ENCODE peak calls at places on chromosome 20, in nine cellular contexts. D is IMR-90; Q is CD4-positive, CD25-positive, alpha-beta regulatory T cell; H is GM23338; I is cardiac muscle cell; T is heart left ventricle; P is HepG2; G is stomach; O is fibroblast of lung. X is an unnamed sample.

GRCh38 chr20:3731944-3732326 is 550 bp upstream of the HSPA12B start:
- DNase-seq in O (no peak), P (no peak), G (no peak), Q (no peak), I (no peak), H (peak; percentile 54), D (no peak), T (no peak), X (no peak)

GRCh38 chr20:46458891-46459750 is 52.7 kb upstream of the ELMO2 start:
- DNase-seq in O (no peak), I (peak; percentile 34), Q (no peak), T (no peak), G (peak; percentile 68), P (no peak), H (peak; percentile 97), D (no peak), X (peak; percentile 41)

GRCh38 chr20:50682947-50683530 is 8.3 kb downstream of the RIPOR3 start:
- DNase-seq in P (no peak), I (no peak), G (peak; percentile 46), O (no peak), Q (no peak), H (no peak), T (no peak), D (no peak), X (no peak)

GRCh38 chr20:21134883-21135493 is 9.1 kb downstream of the KIZ start:
- DNase-seq in I (no peak), H (no peak), G (no peak), O (no peak), P (peak; percentile 100), Q (no peak), T (no peak), D (no peak), X (no peak)

GRCh38 chr20:57526067-57526884 is 1.3 kb upstream of the CTCFL start:
- DNase-seq in G (no peak), P (peak; percentile 50), D (no peak), T (no peak), Q (no peak), I (no peak), O (no peak), H (peak; percentile 69), X (no peak)

GRCh38 chr20:36861875-36862801 is 13.8 kb upstream of the TLDC2 start:
- DNase-seq in P (peak; percentile 87), I (peak; percentile 78), T (peak; percentile 91), G (peak; percentile 52), D (peak; percentile 83), Q (no peak), O (peak; percentile 79), H (peak; percentile 67), X (peak; percentile 94)

GRCh38 chr20:14929388-14929787 is 592.0 kb upstream of the FLRT3 start:
- DNase-seq in H (no peak), T (no peak), Q (no peak), I (no peak), D (no peak), O (no peak), P (no peak), G (no peak), X (no peak)

GRCh38 chr20:18057106-18057993 is at the start of gene OVOL2:
- DNase-seq in P (no peak), O (no peak), G (peak; percentile 95), H (peak; percentile 90), Q (no peak), T (no peak), I (no peak), D (no peak), X (peak; percentile 79)

GRCh38 chr20:57633945-57634491 is 13.8 kb upstream of the ZBP1 start:
- DNase-seq in O (no peak), P (no peak), H (no peak), G (no peak), T (no peak), Q (no peak), I (no peak), D (no peak), X (no peak)

GRCh38 chr20:16714765-16715164 is 15.1 kb upstream of the SNRPB2 start:
- DNase-seq in O (no peak), D (no peak), I (no peak), T (no peak), Q (no peak), G (no peak), P (no peak), H (no peak), X (no peak)

DNA sequence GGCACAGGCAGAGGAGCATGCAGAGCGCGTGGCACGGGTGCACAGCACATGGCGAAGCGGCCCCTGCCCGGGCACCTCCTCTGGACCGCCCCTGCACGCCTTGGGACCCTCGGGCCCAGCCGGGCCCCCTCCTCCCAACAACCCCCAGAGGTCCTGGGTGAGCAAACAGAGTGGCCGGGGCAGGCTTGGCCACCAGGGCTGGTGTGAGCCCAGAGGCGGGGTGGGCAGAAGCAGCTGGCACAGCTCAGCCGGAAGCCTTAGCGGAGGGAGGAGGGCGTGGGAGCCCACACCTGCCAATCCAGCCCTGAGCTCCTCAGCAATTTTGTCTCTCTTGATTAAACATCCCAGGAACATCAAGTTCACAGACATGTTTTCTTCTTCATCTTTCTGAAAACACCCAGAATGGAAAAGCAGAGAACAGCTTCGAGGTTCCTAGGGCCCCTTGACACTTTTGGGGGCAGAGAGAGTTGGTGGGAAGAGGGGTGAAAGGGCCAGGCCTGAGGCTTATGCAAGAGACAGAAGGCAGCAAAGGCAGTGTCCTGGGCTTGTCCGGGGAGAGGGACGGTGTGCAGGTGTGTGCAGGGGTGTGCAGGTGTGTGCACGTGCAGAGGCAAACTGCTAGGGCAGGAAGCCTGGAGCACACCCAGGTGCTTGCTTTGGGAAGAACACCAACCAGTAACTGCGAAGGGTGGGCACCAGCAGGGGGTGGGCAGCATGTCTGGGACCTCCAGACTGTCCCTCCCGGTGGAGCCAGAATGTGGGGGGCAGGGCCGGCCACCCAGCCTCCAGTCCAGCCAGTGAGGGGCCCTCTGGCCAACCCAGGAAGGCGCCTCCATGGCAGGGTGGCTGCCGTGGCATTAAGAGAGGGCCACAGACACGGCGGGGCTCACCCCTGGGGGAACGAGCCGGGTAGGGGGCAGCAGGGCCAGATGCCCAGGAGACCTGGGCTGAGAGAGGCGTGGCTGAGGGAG is 4.8 kb downstream of the HRH3 start:
- DNase-seq in I (no peak), D (no peak), G (no peak), O (no peak), Q (no peak), T (no peak), H (no peak), P (no peak), X (no peak)
- H3K27ac ChIP-seq in I (no peak overlapping the region), D (no peak overlapping the region), G (no peak overlapping the region), O (no peak overlapping the region), Q (no peak overlapping the region), T (no peak overlapping the region), H (no peak overlapping the region), P (no peak overlapping the region), X (no peak overlapping the region)

GRCh38 chr20:31666258-31667042 is 28.7 kb downstream of the COX4I2 start:
- DNase-seq in I (no peak), H (no peak), G (no peak), D (no peak), P (no peak), Q (no peak), O (no peak), T (peak; percentile 69), X (no peak)
- H3K4me1 ChIP-seq in I (peaks cover 14% of the 10 kb centered on the region), H (peaks cover 18% of the 10 kb centered on the region), G (peaks cover 96% of the 10 kb centered on the region), D (peaks cover 32% of the 10 kb centered on the region), P (peaks cover 99% of the 10 kb centered on the region), Q (peaks cover 18% of the 10 kb centered on the region), O (peaks cover 22% of the 10 kb centered on the region), T (peaks cover 94% of the 10 kb centered on the region), X (peaks cover 10% of the 10 kb centered on the region)

DNA sequence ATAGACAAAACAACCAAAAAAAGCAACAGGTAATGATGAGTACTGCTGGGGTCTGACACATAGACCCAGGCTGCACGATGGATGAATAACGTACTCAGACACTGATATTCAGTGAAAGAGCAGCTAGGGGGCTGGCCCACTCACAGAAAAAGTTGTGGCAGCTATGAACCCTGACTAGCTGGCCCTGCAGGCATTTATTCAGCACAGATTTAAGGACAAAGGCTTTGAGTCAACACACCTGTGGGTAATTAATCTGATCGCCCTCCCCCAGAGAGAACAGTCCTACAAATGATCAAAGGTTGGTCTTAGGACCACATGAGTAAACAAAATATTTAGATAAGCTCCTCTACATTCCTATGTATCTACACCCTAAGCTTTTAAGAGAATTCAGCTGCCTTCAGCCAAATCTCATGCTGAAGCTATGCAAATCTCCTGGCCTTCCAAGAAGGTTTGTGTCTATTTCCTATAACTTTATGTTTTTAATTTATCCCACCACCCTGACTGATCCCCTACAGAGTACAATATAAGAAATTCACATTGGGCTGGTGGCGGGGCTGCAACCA is 81.7 kb upstream of the NXT1 start:
- DNase-seq in P (peak; percentile 69), Q (no peak), H (no peak), I (no peak), O (no peak), D (no peak), G (no peak), T (no peak), X (no peak)
- H3K27ac ChIP-seq in P (no peak overlapping the region), Q (no peak overlapping the region), H (no peak overlapping the region), I (no peak overlapping the region), O (no peak overlapping the region), D (no peak overlapping the region), G (no peak overlapping the region), T (peak overlapping the region; percentile 80), X (no peak overlapping the region)

GRCh38 chr20:49278036-49278816 is at the start of gene ZNFX1:
- DNase-seq in P (peak; percentile 99), H (peak; percentile 99), D (peak; percentile 96), G (peak; percentile 99), T (peak; percentile 99), I (peak; percentile 99), Q (peak; percentile 98), O (peak; percentile 94), X (peak; percentile 91)

GRCh38 chr20:49277786-49278035 is 146 bp downstream of the ZNFX1 start:
- DNase-seq in Q (no peak), D (no peak), H (no peak), G (no peak), P (no peak), I (no peak), T (no peak), O (no peak), X (no peak)

GRCh38 chr20:49276201-49276894 is 1.5 kb downstream of the ZNFX1 start:
- DNase-seq in G (no peak), Q (peak; percentile 31), P (no peak), D (peak; percentile 74), O (peak; percentile 78), I (peak; percentile 59), T (peak; percentile 49), H (no peak), X (peak; percentile 47)

GRCh38 chr20:49275634-49276033 is 2.2 kb downstream of the ZNFX1 start:
- DNase-seq in H (no peak), P (no peak), D (no peak), Q (no peak), I (no peak), O (peak; percentile 52), T (no peak), G (no peak), X (peak; percentile 57)

DNA sequence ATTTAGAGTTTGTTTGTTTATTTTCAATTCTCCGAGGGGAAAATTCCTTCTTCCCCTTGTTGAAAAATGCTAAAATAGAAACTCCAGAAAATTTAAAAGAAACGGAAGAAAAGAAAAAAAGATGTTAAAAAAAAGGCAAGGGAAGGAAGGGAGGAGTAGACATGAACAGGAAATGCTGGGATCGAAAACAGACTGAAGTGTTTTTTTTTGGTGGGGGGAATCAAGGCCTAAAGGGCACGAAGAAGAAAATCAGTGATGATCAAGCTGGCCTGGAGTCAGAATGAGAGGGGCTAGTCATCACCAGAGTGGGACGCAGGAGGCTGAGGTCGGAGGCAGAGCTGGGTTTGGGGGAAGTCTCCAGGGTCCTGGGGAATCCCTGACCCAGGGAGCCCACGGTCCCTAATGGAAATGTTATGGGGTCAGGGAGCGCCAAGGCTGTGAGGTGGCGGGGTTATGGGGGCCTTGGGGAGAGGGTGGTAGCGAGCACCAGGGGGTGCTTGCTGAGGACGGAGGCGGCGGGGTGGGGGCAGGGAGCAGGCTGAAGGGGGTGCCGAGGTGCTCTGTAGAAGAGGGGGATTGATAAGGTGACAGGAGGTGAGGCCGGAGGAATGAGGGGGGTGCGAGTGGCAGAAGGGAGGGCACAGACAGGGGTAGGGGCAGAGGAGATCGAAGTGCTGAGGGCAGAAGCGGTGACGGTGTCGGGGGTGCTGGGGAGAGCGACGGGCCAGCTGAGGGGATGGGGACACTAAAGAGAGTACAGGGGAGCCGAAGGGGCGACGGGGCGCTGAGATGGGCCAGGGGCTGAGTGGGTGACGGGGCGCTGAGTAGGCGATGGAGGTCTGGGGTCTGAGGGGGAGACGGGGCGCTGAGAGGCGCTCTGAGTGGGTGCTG is 717 bp downstream of the ZNFX1 start:
- DNase-seq in P (no peak), D (no peak), O (no peak), T (peak; percentile 39), Q (peak; percentile 19), H (peak; percentile 35), I (no peak), G (no peak), X (no peak)
- H3K4me1 ChIP-seq in P (peaks cover 53% of the 10 kb centered on the region), D (peaks cover 4% of the 10 kb centered on the region), O (peaks cover 3% of the 10 kb centered on the region), T (peaks cover 70% of the 10 kb centered on the region), Q (peaks cover 59% of the 10 kb centered on the region), H (peaks cover 13% of the 10 kb centered on the region), I (peaks cover 21% of the 10 kb centered on the region), G (peaks cover 70% of the 10 kb centered on the region), X (peaks cover 20% of the 10 kb centered on the region)